ENCODE peak calls at places on chromosomes 11 and 22, in eight cellular contexts. I is heart left ventricle, H is HCT116, Z is right lobe of liver, V is HepG2, W is upper lobe of left lung, S is gastrocnemius medialis, C is body of pancreas. D is an unnamed sample.

GRCh38 chr11:110526323-110526722 is 96.6 kb downstream of the FDX1 start:
- ATAC-seq in C (no peak), S (no peak), I (no peak), Z (no peak), V (no peak), W (no peak), H (no peak), D (no peak)

GRCh38 chr11:129840236-129840635 is 24.6 kb downstream of the TMEM45B start:
- ATAC-seq in V (no peak), Z (no peak), H (no peak), C (peak; percentile 68), W (peak; percentile 55), I (no peak), S (no peak), D (no peak)

GRCh38 chr11:5596611-5597201 is at the start of gene TRIM6:
- ATAC-seq in S (peak; percentile 39), W (peak; percentile 63), Z (peak; percentile 61), C (peak; percentile 61), H (peak; percentile 64), V (no peak), I (peak; percentile 73), D (peak; percentile 67)

GRCh38 chr11:76523786-76524436 is 79.1 kb downstream of the EMSY start:
- ATAC-seq in W (no peak), C (no peak), I (no peak), V (peak; percentile 82), Z (no peak), H (no peak), S (no peak), D (no peak)

GRCh38 chr11:16923987-16924386 is 90.2 kb downstream of the PLEKHA7 start:
- ATAC-seq in V (no peak), S (no peak), Z (no peak), W (peak; percentile 59), H (peak; percentile 12), I (peak; percentile 22), C (peak; percentile 9), D (no peak)

GRCh38 chr22:40022536-40023225 is 27.9 kb downstream of the FAM83F start:
- ATAC-seq in H (no peak), Z (no peak), W (no peak), S (no peak), C (no peak), I (no peak), V (no peak), D (no peak)

GRCh38 chr11:130877532-130877931 is 38.7 kb downstream of the SNX19 start:
- ATAC-seq in I (peak; percentile 19), Z (no peak), W (no peak), S (no peak), H (no peak), V (no peak), C (peak; percentile 38), D (peak; percentile 84)

GRCh38 chr11:88348870-88349269 is 11.3 kb upstream of the CTSC start:
- ATAC-seq in W (no peak), H (no peak), I (no peak), V (no peak), S (peak; percentile 78), C (no peak), Z (peak; percentile 36), D (no peak)

GRCh38 chr11:116793476-116794096 is 1.9 kb upstream of the APOA5 start:
- ATAC-seq in Z (no peak), W (no peak), V (no peak), I (no peak), S (no peak), C (peak; percentile 54), H (peak; percentile 43), D (no peak)

GRCh38 chr22:19523240-19524169 is 705 bp downstream of the CLDN5 start:
- ATAC-seq in V (no peak), Z (peak; percentile 38), W (no peak), H (no peak), S (no peak), C (no peak), I (peak; percentile 29), D (no peak)

GRCh38 chr11:58905716-58906547 is 33.4 kb upstream of the GLYATL1 start:
- ATAC-seq in C (peak; percentile 48), V (no peak), S (peak; percentile 36), W (no peak), H (no peak), Z (peak; percentile 90), I (peak; percentile 92), D (peak; percentile 78)
- TF ChIP-seq POLR2A in C (no peak), V (no peak), S (no peak), W (no peak), H (no peak), Z (no peak), I (no peak), D (no peak)

DNA sequence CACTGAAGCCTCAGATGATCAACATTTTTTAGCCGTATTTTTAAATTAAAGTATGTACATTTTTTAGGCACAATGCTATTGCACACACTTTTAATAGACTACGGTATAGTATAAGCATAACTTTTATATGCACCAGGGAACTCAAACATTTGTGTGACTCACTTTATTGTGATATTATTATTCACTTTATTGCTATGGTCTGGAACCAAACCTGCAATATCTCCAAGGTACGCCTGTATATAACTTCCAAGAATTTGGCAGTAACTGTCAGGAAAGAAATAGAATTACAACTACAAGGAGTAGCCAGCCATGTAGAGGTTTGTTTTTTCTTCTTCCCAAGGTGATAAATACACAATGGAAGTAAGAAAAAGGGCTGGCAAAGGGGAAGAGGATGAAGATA is 62.3 kb downstream of the PRR5L start:
- ATAC-seq in V (no peak), H (no peak), I (no peak), W (no peak), Z (no peak), S (no peak), C (no peak), D (no peak)
- H3K4me1 ChIP-seq in V (no peaks in the 10 kb centered on the region), H (no peaks in the 10 kb centered on the region), I (no peaks in the 10 kb centered on the region), W (peaks cover 5% of the 10 kb centered on the region), Z (no peaks in the 10 kb centered on the region), S (no peaks in the 10 kb centered on the region), C (no peaks in the 10 kb centered on the region), D (no peaks in the 10 kb centered on the region)

GRCh38 chr11:66636411-66636810 is 2.1 kb upstream of the RBM4 start:
- ATAC-seq in I (no peak), W (no peak), V (no peak), Z (no peak), C (no peak), H (no peak), S (no peak), D (no peak)

GRCh38 chr11:66641834-66642233 is 3.3 kb downstream of the RBM4 start:
- ATAC-seq in W (no peak), I (no peak), H (no peak), V (no peak), Z (no peak), S (no peak), C (no peak), D (no peak)

GRCh38 chr11:66637557-66638176 is 836 bp upstream of the RBM4 start:
- ATAC-seq in S (peak; percentile 19), Z (peak; percentile 5), C (peak; percentile 1), V (peak; percentile 44), I (peak; percentile 4), W (peak; percentile 9), H (peak; percentile 31), D (no peak)

GRCh38 chr11:66638177-66639065 is at the start of gene RBM4:
- ATAC-seq in S (peak; percentile 99), Z (peak; percentile 95), V (peak; percentile 93), W (peak; percentile 99), C (peak; percentile 98), I (peak; percentile 97), H (peak; percentile 95), D (peak; percentile 98)

DNA sequence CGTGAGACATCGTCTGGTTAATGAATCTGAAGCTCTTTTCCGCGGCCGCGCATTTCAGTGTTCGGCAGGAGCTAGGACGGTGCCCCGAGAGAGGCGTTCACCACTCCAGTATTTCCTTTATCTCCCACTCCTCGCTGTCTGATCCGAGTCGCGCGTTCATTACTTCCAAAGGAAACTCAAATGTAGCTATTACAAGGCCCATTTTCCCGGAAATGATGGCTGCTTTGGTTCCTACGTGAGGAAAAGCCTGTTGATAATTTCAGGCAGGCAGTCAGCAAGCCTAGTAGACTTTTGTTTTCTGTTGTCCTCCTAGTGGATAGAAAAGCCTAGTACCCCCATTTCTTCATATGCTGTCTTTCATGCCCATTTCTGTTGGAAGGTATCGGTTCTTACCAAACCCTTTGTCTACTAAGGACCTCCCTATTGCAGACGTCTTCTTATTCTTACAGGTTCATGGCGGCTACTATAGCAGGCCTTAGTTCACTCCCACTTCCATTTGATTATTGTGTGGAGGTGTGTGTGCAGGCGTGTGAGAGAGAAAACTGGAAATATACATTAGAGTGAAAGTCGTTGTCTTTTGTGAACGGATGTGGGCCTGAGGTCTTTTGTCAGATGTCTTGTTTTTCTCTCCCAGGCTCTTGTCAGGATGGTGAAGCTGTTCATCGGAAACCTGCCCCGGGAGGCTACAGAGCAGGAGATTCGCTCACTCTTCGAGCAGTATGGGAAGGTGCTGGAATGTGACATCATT is 737 bp downstream of the RBM4 start:
- ATAC-seq in V (no peak), S (no peak), Z (peak; percentile 2), I (peak; percentile 7), W (no peak), C (no peak), H (no peak), D (no peak)
- H3K4me3 ChIP-seq in V (peak overlapping the region; percentile 96), S (peak overlapping the region; percentile 73), Z (peak overlapping the region; percentile 85), I (peak overlapping the region; percentile 65), W (peak overlapping the region; percentile 85), C (peak overlapping the region; percentile 76), H (peak overlapping the region; percentile 89), D (peak overlapping the region; percentile 49)

GRCh38 chr22:49780992-49781782 is 46.5 kb downstream of the BRD1 start:
- ATAC-seq in S (no peak), W (no peak), C (no peak), I (no peak), Z (no peak), H (no peak), V (no peak), D (no peak)

GRCh38 chr22:49779226-49779625 is 48.4 kb downstream of the BRD1 start:
- ATAC-seq in H (no peak), Z (no peak), W (no peak), S (peak; percentile 20), I (peak; percentile 37), C (no peak), V (no peak), D (no peak)

GRCh38 chr22:49780281-49780991 is 47.2 kb downstream of the BRD1 start:
- ATAC-seq in V (no peak), H (no peak), W (no peak), C (no peak), I (peak; percentile 16), S (peak; percentile 39), Z (no peak), D (no peak)

GRCh38 chr22:49777569-49778250 is 50.0 kb downstream of the BRD1 start:
- ATAC-seq in W (no peak), H (no peak), S (no peak), I (no peak), V (no peak), Z (no peak), C (no peak), D (no peak)

GRCh38 chr22:49779853-49780271 is 47.8 kb downstream of the BRD1 start:
- ATAC-seq in W (no peak), I (peak; percentile 52), S (peak; percentile 83), Z (no peak), C (no peak), V (no peak), H (no peak), D (no peak)
- TF ChIP-seq POLR2A in W (no peak), I (no peak), S (no peak), Z (no peak), C (no peak), V (no peak), H (no peak), D (no peak)